ENCODE peak calls at places on chromosome 19, in ten cellular contexts. One of them, this sample, is unnamed.

GRCh38 chr19:56301886-56302620 is 12.6 kb downstream of the ZSCAN5A start:
- DNase-seq in T-helper 9 cell: no peak
- DNase-seq in CD4-positive, alpha-beta memory T cell: no peak
- DNase-seq in AG10803: no peak
- DNase-seq in right lobe of liver: no peak
- DNase-seq in CD8-positive, alpha-beta T cell: no peak
- DNase-seq in hippocampal formation: no peak
- DNase-seq in ACHN: no peak
- DNase-seq in T follicular helper cell: no peak
- DNase-seq in mammary epithelial cell: no peak
- DNase-seq in this sample: no peak

GRCh38 chr19:49631279-49631588 is 8.7 kb downstream of the RRAS start:
- DNase-seq in T-helper 9 cell: no peak
- DNase-seq in CD4-positive, alpha-beta memory T cell: no peak
- DNase-seq in AG10803: no peak
- DNase-seq in right lobe of liver: no peak
- DNase-seq in CD8-positive, alpha-beta T cell: no peak
- DNase-seq in hippocampal formation: no peak
- DNase-seq in ACHN: no peak
- DNase-seq in T follicular helper cell: no peak
- DNase-seq in mammary epithelial cell: no peak
- DNase-seq in this sample: no peak

GRCh38 chr19:1231729-1232128 is 6.1 kb downstream of the CBARP start:
- DNase-seq in T-helper 9 cell: no peak
- DNase-seq in CD4-positive, alpha-beta memory T cell: no peak
- DNase-seq in AG10803: no peak
- DNase-seq in right lobe of liver: no peak
- DNase-seq in CD8-positive, alpha-beta T cell: no peak
- DNase-seq in hippocampal formation: no peak
- DNase-seq in ACHN: no peak
- DNase-seq in T follicular helper cell: no peak
- DNase-seq in mammary epithelial cell: no peak
- DNase-seq in this sample: no peak

GRCh38 chr19:17338440-17339078 is 1.2 kb downstream of the GTPBP3 start:
- DNase-seq in T-helper 9 cell: no peak
- DNase-seq in CD4-positive, alpha-beta memory T cell: no peak
- DNase-seq in AG10803: no peak
- DNase-seq in right lobe of liver: no peak
- DNase-seq in CD8-positive, alpha-beta T cell: no peak
- DNase-seq in hippocampal formation: no peak
- DNase-seq in ACHN: no peak
- DNase-seq in T follicular helper cell: no peak
- DNase-seq in mammary epithelial cell: no peak
- DNase-seq in this sample: no peak

GRCh38 chr19:52527954-52528326 is 472 bp downstream of the ZNF808 start:
- DNase-seq in T-helper 9 cell: peak
- DNase-seq in CD4-positive, alpha-beta memory T cell: no peak
- DNase-seq in AG10803: peak
- DNase-seq in right lobe of liver: peak
- DNase-seq in CD8-positive, alpha-beta T cell: no peak
- DNase-seq in hippocampal formation: no peak
- DNase-seq in ACHN: no peak
- DNase-seq in T follicular helper cell: no peak
- DNase-seq in mammary epithelial cell: no peak
- DNase-seq in this sample: no peak

GRCh38 chr19:46303345-46303701 is 6.5 kb downstream of the HIF3A start:
- DNase-seq in T-helper 9 cell: no peak
- DNase-seq in CD4-positive, alpha-beta memory T cell: no peak
- DNase-seq in AG10803: no peak
- DNase-seq in right lobe of liver: no peak
- DNase-seq in CD8-positive, alpha-beta T cell: no peak
- DNase-seq in hippocampal formation: no peak
- DNase-seq in ACHN: no peak
- DNase-seq in T follicular helper cell: no peak
- DNase-seq in mammary epithelial cell: no peak
- DNase-seq in this sample: no peak

GRCh38 chr19:51124729-51125128 is at the start of gene SIGLEC9:
- DNase-seq in T-helper 9 cell: no peak
- DNase-seq in CD4-positive, alpha-beta memory T cell: no peak
- DNase-seq in AG10803: no peak
- DNase-seq in right lobe of liver: peak
- DNase-seq in CD8-positive, alpha-beta T cell: no peak
- DNase-seq in hippocampal formation: no peak
- DNase-seq in ACHN: no peak
- DNase-seq in T follicular helper cell: no peak
- DNase-seq in mammary epithelial cell: no peak
- DNase-seq in this sample: no peak

GRCh38 chr19:7265963-7266362 is 28.3 kb downstream of the INSR start:
- DNase-seq in T-helper 9 cell: no peak
- DNase-seq in CD4-positive, alpha-beta memory T cell: no peak
- DNase-seq in AG10803: no peak
- DNase-seq in right lobe of liver: no peak
- DNase-seq in CD8-positive, alpha-beta T cell: no peak
- DNase-seq in hippocampal formation: no peak
- DNase-seq in ACHN: no peak
- DNase-seq in T follicular helper cell: no peak
- DNase-seq in mammary epithelial cell: no peak
- DNase-seq in this sample: no peak

GRCh38 chr19:49771674-49772139 is 4.9 kb downstream of the AP2A1 start:
- DNase-seq in T-helper 9 cell: no peak
- DNase-seq in CD4-positive, alpha-beta memory T cell: no peak
- DNase-seq in AG10803: no peak
- DNase-seq in right lobe of liver: peak
- DNase-seq in CD8-positive, alpha-beta T cell: peak
- DNase-seq in hippocampal formation: no peak
- DNase-seq in ACHN: no peak
- DNase-seq in T follicular helper cell: no peak
- DNase-seq in mammary epithelial cell: no peak
- DNase-seq in this sample: no peak

GRCh38 chr19:38488096-38488495 is 54.6 kb downstream of the RYR1 start:
- DNase-seq in T-helper 9 cell: no peak
- DNase-seq in CD4-positive, alpha-beta memory T cell: no peak
- DNase-seq in AG10803: no peak
- DNase-seq in right lobe of liver: no peak
- DNase-seq in CD8-positive, alpha-beta T cell: no peak
- DNase-seq in hippocampal formation: no peak
- DNase-seq in ACHN: no peak
- DNase-seq in T follicular helper cell: no peak
- DNase-seq in mammary epithelial cell: no peak
- DNase-seq in this sample: no peak

GRCh38 chr19:33621811-33622504 is at the start of gene CHST8:
- DNase-seq in T-helper 9 cell: no peak
- DNase-seq in CD4-positive, alpha-beta memory T cell: no peak
- DNase-seq in AG10803: peak
- DNase-seq in right lobe of liver: peak
- DNase-seq in CD8-positive, alpha-beta T cell: no peak
- DNase-seq in hippocampal formation: no peak
- DNase-seq in ACHN: no peak
- DNase-seq in T follicular helper cell: no peak
- DNase-seq in mammary epithelial cell: peak
- DNase-seq in this sample: no peak

GRCh38 chr19:42198676-42199439 is 18.6 kb downstream of the DEDD2 start:
- DNase-seq in T-helper 9 cell: peak
- DNase-seq in CD4-positive, alpha-beta memory T cell: peak
- DNase-seq in AG10803: no peak
- DNase-seq in right lobe of liver: no peak
- DNase-seq in CD8-positive, alpha-beta T cell: peak
- DNase-seq in hippocampal formation: no peak
- DNase-seq in ACHN: no peak
- DNase-seq in T follicular helper cell: peak
- DNase-seq in mammary epithelial cell: no peak
- DNase-seq in this sample: no peak